ENCODE peak calls at places on chromosome 12, in five cellular contexts. K is H1, R is brain microvascular endothelial cell, J is A549, F is left ventricle myocardium inferior. M is an unnamed sample.

GRCh38 chr12:42172811-42173210 is 28.1 kb upstream of the GXYLT1 start:
- DNase-seq in J (no peak), F (no peak), R (no peak), K (no peak), M (no peak)

GRCh38 chr12:1882850-1883470 is 35.5 kb downstream of the CACNA2D4 start:
- DNase-seq in K (no peak), R (no peak), F (no peak), J (no peak), M (no peak)

GRCh38 chr12:122788387-122788786 is 14.0 kb downstream of the CCDC62 start:
- DNase-seq in R (no peak), K (no peak), J (no peak), F (no peak), M (no peak)

GRCh38 chr12:40692617-40693502 is 621 bp downstream of the CNTN1 start:
- DNase-seq in F (no peak), J (peak), R (no peak), K (no peak), M (no peak)

GRCh38 chr12:12686925-12687324 is 9.1 kb downstream of the GPR19 start:
- DNase-seq in J (no peak), R (no peak), F (no peak), K (no peak), M (no peak)

GRCh38 chr12:496736-497135 is 37.0 kb downstream of the B4GALNT3 start:
- DNase-seq in F (no peak), K (no peak), J (no peak), R (no peak), M (no peak)

GRCh38 chr12:70733385-70733784 is 96.2 kb upstream of the PTPRB start:
- DNase-seq in J (peak), R (peak), K (peak), F (no peak), M (peak)

GRCh38 chr12:14260011-14260993 is 105.2 kb upstream of the ATF7IP start:
- DNase-seq in F (peak), R (peak), K (peak), J (peak), M (peak)

GRCh38 chr12:26841085-26841484 is 8.1 kb upstream of the ITPR2 start:
- DNase-seq in K (no peak), R (no peak), J (no peak), F (no peak), M (no peak)

GRCh38 chr12:46219892-46220655 is 48.8 kb downstream of the SLC38A1 start:
- DNase-seq in R (peak), F (no peak), K (no peak), J (peak), M (no peak)

GRCh38 chr12:101552277-101552676 is 42.5 kb upstream of the MYBPC1 start:
- DNase-seq in K (no peak), R (no peak), F (no peak), J (peak), M (no peak)

GRCh38 chr12:117387832-117388231 is 26.4 kb upstream of the NOS1 start:
- DNase-seq in J (no peak), K (no peak), F (no peak), R (no peak), M (no peak)

GRCh38 chr12:117047810-117048584 is 51.2 kb downstream of the TESC start:
- DNase-seq in K (no peak), R (peak), F (peak), J (peak), M (peak)

GRCh38 chr12:81216739-81217138 is 138.9 kb downstream of the ACSS3 start:
- DNase-seq in F (no peak), K (no peak), J (no peak), R (no peak), M (no peak)

GRCh38 chr12:13428538-13429265 is 232.2 kb downstream of the EMP1 start:
- DNase-seq in J (no peak), R (no peak), K (no peak), F (no peak), M (no peak)

GRCh38 chr12:2628401-2628800 is 166.4 kb upstream of the FKBP4 start:
- DNase-seq in F (no peak), R (no peak), J (no peak), K (no peak), M (no peak)

GRCh38 chr12:118900954-118901353 is 80.4 kb upstream of the SRRM4 start:
- DNase-seq in F (no peak), J (no peak), R (no peak), K (no peak), M (no peak)

GRCh38 chr12:132024758-132025157 is 75.0 kb downstream of the EP400 start:
- DNase-seq in J (no peak), K (no peak), F (no peak), R (no peak), M (no peak)

GRCh38 chr12:132506730-132507538 is 17.0 kb downstream of the FBRSL1 start:
- DNase-seq in F (peak), K (no peak), R (peak), J (no peak), M (no peak)

GRCh38 chr12:119177724-119178380 is 879 bp upstream of the HSPB8 start:
- DNase-seq in J (no peak), K (no peak), F (no peak), R (no peak), M (no peak)

GRCh38 chr12:100927825-100928224 is 133.2 kb downstream of the ANO4 start:
- DNase-seq in F (no peak), J (no peak), R (peak), K (no peak), M (no peak)

GRCh38 chr12:9039397-9039977 is 50.1 kb downstream of the KLRG1 start:
- DNase-seq in R (peak), J (peak), K (no peak), F (no peak), M (peak)

GRCh38 chr12:58463050-58463449 is 457.3 kb downstream of the LRIG3 start:
- DNase-seq in K (no peak), R (no peak), F (no peak), J (no peak), M (no peak)

GRCh38 chr12:2295941-2296461 is 243.2 kb downstream of the CACNA1C start:
- DNase-seq in K (no peak), F (no peak), J (peak), R (peak), M (no peak)

GRCh38 chr12:53067074-53067992 is 11.9 kb downstream of the SPRYD3 start:
- DNase-seq in R (no peak), F (no peak), J (no peak), K (no peak), M (no peak)

GRCh38 chr12:43290836-43291235 is 261.2 kb downstream of the ADAMTS20 start:
- DNase-seq in F (no peak), J (no peak), K (no peak), R (no peak), M (no peak)

GRCh38 chr12:1811281-1811947 is 9.0 kb upstream of the LRTM2 start:
- DNase-seq in F (no peak), R (peak), K (no peak), J (no peak), M (no peak)

GRCh38 chr12:31346211-31346610 is 20.3 kb upstream of the SINHCAF start:
- DNase-seq in R (no peak), J (no peak), F (no peak), K (no peak), M (no peak)

GRCh38 chr12:65962921-65963883 is 138.9 kb downstream of the HMGA2 start:
- DNase-seq in J (peak), F (no peak), K (no peak), R (no peak), M (peak)

GRCh38 chr12:67720383-67720856 is 71.9 kb downstream of the DYRK2 start:
- DNase-seq in K (no peak), J (peak), R (peak), F (no peak), M (no peak)

GRCh38 chr12:124316257-124316656 is 21.4 kb downstream of the RFLNA start:
- DNase-seq in R (no peak), K (no peak), J (no peak), F (no peak), M (no peak)
- H3K4me3 ChIP-seq in R (no peak), K (no peak), J (no peak), F (no peak), M (no peak)

DNA sequence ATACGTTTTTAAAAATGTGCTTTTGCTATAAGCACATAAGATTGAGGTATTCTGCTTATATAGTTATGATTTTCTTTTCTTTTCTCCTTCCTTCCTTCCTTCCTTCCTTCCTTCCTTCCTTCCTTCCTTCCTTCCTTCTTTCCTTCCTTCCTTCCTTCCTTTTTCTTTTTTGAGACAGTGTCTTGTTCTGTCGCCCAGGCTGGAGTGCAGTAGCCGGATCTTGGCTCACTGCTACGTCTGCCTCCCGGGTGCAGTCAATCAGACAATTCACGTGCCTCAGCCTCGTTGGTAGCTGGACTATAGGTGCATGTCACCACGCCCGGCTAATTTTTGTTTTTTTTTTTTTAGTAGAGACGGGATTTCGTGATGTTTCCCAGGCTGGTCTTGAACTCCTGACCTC is 5.8 kb downstream of the CFAP54 start:
- DNase-seq in K (no peak), J (no peak), F (no peak), R (no peak), M (no peak)
- H3K4me3 ChIP-seq in K (no peak), J (no peak), F (no peak), R (no peak), M (no peak)

GRCh38 chr12:19657401-19657800 is 218.1 kb downstream of the AEBP2 start:
- DNase-seq in J (no peak), R (no peak), K (no peak), F (no peak), M (no peak)

GRCh38 chr12:19652391-19652790 is 213.1 kb downstream of the AEBP2 start:
- DNase-seq in R (no peak), J (no peak), K (no peak), F (no peak), M (no peak)

DNA sequence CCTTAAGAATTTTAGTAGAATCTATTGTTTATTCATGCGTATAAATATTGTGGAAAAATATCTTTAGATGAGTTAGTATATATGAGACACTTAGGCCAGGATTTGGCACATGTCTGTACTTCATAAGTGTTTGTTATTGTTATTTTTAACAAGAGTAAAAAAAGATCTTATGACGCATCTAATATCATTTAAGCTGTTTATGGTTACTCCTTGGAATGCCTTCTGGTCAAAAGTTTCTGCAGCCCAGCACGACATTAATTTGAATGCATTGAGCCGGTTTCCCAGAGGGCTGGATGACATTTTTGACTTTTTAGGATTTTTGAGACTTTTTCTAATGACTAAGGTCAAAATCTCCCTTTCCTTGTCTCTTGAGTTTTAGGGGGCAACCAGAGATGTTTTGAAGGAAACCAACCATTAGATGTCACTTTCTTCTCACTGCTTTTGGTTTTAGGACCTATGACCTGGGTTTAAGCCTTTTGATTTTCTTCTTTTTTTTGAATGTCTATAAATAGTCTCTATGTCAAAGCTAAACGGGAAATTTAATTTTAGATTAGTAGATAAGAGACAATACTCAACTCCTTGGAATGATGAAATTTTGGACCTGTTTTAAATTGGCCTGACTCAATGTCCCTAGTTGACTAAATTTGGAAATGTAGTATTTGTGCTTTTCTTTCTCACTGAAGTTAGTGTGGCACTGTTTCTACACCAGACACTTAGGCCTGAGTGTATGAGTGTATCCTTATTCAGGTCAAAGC is 215.5 kb downstream of the AEBP2 start:
- DNase-seq in J (no peak), F (no peak), R (peak), K (no peak), M (no peak)
- H3K4me3 ChIP-seq in J (no peak), F (no peak), R (no peak), K (no peak), M (no peak)

GRCh38 chr12:51839310-51839943 is 9.1 kb downstream of the FIGNL2 start:
- DNase-seq in K (no peak), J (no peak), F (no peak), R (no peak), M (no peak)
- H3K4me3 ChIP-seq in K (no peak), J (no peak), F (no peak), R (no peak), M (no peak)

GRCh38 chr12:56080556-56081138 is 682 bp downstream of the ERBB3 start:
- DNase-seq in J (peak), F (no peak), R (no peak), K (no peak), M (no peak)
- H3K4me3 ChIP-seq in J (peak), F (peak), R (peak), K (peak), M (peak)

GRCh38 chr12:104596128-104596799 is 139.5 kb downstream of the CHST11 start:
- DNase-seq in J (peak), F (peak), K (no peak), R (peak), M (no peak)
- H3K4me3 ChIP-seq in J (no peak), F (no peak), K (no peak), R (no peak), M (no peak)

GRCh38 chr12:75735853-75736252 is 224.4 kb upstream of the KRR1 start:
- DNase-seq in J (no peak), F (no peak), R (no peak), K (no peak), M (no peak)
- H3K4me3 ChIP-seq in J (no peak), F (no peak), R (no peak), K (no peak), M (no peak)

DNA sequence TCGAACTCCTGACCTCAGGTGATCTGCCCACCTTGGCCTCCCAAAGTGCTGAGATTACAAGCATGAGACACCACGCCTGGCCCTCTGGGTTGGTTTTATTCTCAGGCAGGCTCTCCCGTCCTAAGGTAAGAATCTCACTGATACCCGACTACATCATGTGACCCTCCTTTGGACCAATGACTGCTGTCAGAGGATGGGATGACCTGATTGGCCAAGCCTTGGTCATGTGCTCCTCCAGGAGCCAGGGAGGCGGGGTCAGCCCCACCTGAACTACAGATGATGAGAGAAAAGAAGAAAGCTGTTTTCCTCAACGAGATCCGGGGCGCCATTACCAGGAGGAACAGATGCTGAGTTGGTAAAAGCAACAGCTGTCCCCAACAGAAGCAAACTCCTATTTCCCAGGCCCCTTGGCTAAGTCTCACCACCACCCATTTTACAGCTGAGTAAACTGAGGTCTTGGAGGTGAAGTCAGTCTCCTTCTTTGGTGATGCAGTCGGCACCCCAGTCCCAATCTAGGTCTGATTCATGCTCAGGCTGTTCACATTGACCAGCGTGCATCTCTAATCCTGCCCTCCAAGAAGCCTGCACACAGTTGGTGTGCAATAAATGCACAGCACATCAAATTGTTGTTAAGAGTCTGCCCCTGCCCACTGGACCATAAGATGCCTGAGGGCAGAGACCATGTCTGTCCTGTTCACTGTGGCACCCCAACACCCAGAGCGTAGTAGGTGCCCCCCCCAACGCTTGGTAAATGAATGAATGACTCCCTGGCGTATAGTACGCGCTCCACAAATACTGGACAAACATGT is 118.8 kb downstream of the SCARB1 start:
- DNase-seq in K (no peak), F (no peak), J (peak), R (no peak), M (no peak)
- H3K4me3 ChIP-seq in K (no peak), F (no peak), J (no peak), R (no peak), M (no peak)

DNA sequence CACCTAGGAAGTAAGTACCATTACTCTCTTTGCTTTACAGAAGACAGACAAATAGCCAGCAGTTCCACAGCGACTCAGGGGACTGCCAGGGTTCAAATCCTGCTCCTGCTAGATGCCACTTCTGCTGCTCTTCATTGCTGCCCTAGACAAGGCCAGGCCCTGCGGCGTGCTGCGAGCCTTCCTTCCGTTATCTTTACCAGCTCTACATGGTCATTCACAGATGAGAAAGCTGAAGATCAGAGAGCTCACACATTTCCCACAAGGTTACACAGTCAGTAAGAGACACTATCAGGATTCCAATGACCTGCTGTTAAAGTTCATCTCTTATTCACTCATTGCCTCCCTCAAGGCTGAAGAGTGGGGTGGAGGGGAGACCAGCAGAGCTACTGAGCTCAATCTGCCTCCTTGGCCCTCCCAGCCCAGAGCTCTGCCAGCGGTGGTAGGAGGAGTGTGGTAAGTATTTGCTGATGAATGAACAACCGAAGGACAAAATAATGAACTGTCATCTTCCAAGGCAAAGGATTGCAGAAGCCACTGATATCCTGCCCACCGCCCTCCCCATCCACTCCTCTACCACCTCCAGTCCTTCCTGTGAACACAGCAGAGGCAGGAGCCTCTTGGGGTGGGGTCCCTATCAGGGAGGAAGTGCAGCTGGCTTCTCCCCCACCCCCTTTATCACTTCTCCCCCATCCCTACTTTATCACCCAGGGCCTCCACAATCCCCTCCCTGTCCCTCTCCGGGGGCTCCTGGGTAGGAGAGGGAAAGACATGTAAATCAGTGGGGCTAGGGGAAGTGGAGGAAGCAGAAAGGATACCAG is 14.7 kb upstream of the HDAC7 start:
- DNase-seq in J (no peak), R (no peak), K (no peak), F (no peak), M (no peak)
- H3K4me3 ChIP-seq in J (no peak), R (no peak), K (no peak), F (no peak), M (no peak)

M was measured in NT2/D1.